ENCODE peak calls at places on chromosomes 2 and 18, in six cellular contexts. One of them, this sample, is unnamed. For H3K79me1 and H3K36me3, the result is how much of the 10 kb centered on the place peaks cover.

GRCh38 chr2:237892478-237892877 is 33.1 kb downstream of the RAMP1 start:
- DNase-seq in mesenchymal stem cell: no peak
- DNase-seq in IMR-90: no peak
- DNase-seq in mesendoderm: no peak
- DNase-seq in H1: no peak
- DNase-seq in trophoblast cell: no peak
- DNase-seq in this sample: no peak

GRCh38 chr2:25159947-25160346 is 8.4 kb downstream of the POMC start:
- DNase-seq in IMR-90: peak
- DNase-seq in trophoblast cell: peak
- DNase-seq in mesendoderm: peak
- DNase-seq in H1: no peak
- DNase-seq in mesenchymal stem cell: peak
- DNase-seq in this sample: no peak

GRCh38 chr18:51229328-51229727 is 31.8 kb upstream of the MEX3C start:
- DNase-seq in trophoblast cell: peak
- DNase-seq in IMR-90: no peak
- DNase-seq in mesenchymal stem cell: no peak
- DNase-seq in H1: no peak
- DNase-seq in mesendoderm: no peak
- DNase-seq in this sample: no peak

GRCh38 chr2:240820607-240821428 is 799 bp upstream of the KIF1A start:
- DNase-seq in mesenchymal stem cell: no peak
- DNase-seq in IMR-90: no peak
- DNase-seq in mesendoderm: peak
- DNase-seq in trophoblast cell: no peak
- DNase-seq in H1: no peak
- DNase-seq in this sample: peak

GRCh38 chr18:52484977-52485376 is 145.0 kb downstream of the DCC start:
- DNase-seq in H1: no peak
- DNase-seq in trophoblast cell: no peak
- DNase-seq in mesendoderm: no peak
- DNase-seq in IMR-90: no peak
- DNase-seq in mesenchymal stem cell: no peak
- DNase-seq in this sample: no peak

GRCh38 chr18:7233398-7233797 is 2.5 kb downstream of the LRRC30 start:
- DNase-seq in H1: no peak
- DNase-seq in mesenchymal stem cell: no peak
- DNase-seq in mesendoderm: no peak
- DNase-seq in trophoblast cell: no peak
- DNase-seq in IMR-90: no peak
- DNase-seq in this sample: no peak

GRCh38 chr2:234795272-234795920 is 156.4 kb upstream of the SH3BP4 start:
- DNase-seq in IMR-90: peak
- DNase-seq in mesenchymal stem cell: peak
- DNase-seq in H1: no peak
- DNase-seq in trophoblast cell: no peak
- DNase-seq in mesendoderm: no peak
- DNase-seq in this sample: no peak

GRCh38 chr18:66344227-66344626 is 259.7 kb downstream of the CDH19 start:
- DNase-seq in trophoblast cell: no peak
- DNase-seq in IMR-90: no peak
- DNase-seq in H1: no peak
- DNase-seq in mesendoderm: no peak
- DNase-seq in mesenchymal stem cell: no peak
- DNase-seq in this sample: no peak

GRCh38 chr18:68426731-68427315 is 288.1 kb downstream of the TMX3 start:
- DNase-seq in H1: no peak
- DNase-seq in trophoblast cell: peak
- DNase-seq in mesendoderm: no peak
- DNase-seq in mesenchymal stem cell: no peak
- DNase-seq in IMR-90: peak
- DNase-seq in this sample: no peak

GRCh38 chr2:64019083-64019974 is at the start of gene VPS54:
- DNase-seq in trophoblast cell: peak
- DNase-seq in mesenchymal stem cell: peak
- DNase-seq in H1: no peak
- DNase-seq in IMR-90: peak
- DNase-seq in mesendoderm: peak
- DNase-seq in this sample: peak

GRCh38 chr2:172552547-172553291 is 3.2 kb upstream of the PDK1 start:
- DNase-seq in mesenchymal stem cell: peak
- DNase-seq in trophoblast cell: peak
- DNase-seq in H1: no peak
- DNase-seq in mesendoderm: no peak
- DNase-seq in IMR-90: peak
- DNase-seq in this sample: no peak

GRCh38 chr2:82811946-82812345 is 1647.1 kb downstream of the SUCLG1 start:
- DNase-seq in trophoblast cell: no peak
- DNase-seq in IMR-90: no peak
- DNase-seq in mesenchymal stem cell: no peak
- DNase-seq in H1: no peak
- DNase-seq in mesendoderm: no peak
- DNase-seq in this sample: no peak

GRCh38 chr2:106165064-106165463 is 29.0 kb downstream of the UXS1 start:
- DNase-seq in mesenchymal stem cell: no peak
- DNase-seq in trophoblast cell: peak
- DNase-seq in H1: peak
- DNase-seq in mesendoderm: peak
- DNase-seq in IMR-90: no peak
- DNase-seq in this sample: peak

GRCh38 chr18:6170604-6171003 is 244.1 kb downstream of the L3MBTL4 start:
- DNase-seq in IMR-90: no peak
- DNase-seq in mesenchymal stem cell: no peak
- DNase-seq in trophoblast cell: no peak
- DNase-seq in mesendoderm: no peak
- DNase-seq in H1: no peak
- DNase-seq in this sample: no peak

GRCh38 chr2:236085647-236086046 is 82.5 kb downstream of the GBX2 start:
- DNase-seq in trophoblast cell: no peak
- DNase-seq in IMR-90: no peak
- DNase-seq in mesendoderm: peak
- DNase-seq in mesenchymal stem cell: no peak
- DNase-seq in H1: no peak
- DNase-seq in this sample: peak

GRCh38 chr2:215503381-215503780 is 67.5 kb upstream of the FN1 start:
- DNase-seq in H1: no peak
- DNase-seq in trophoblast cell: no peak
- DNase-seq in mesenchymal stem cell: no peak
- DNase-seq in IMR-90: no peak
- DNase-seq in mesendoderm: no peak
- DNase-seq in this sample: no peak

GRCh38 chr2:240463274-240463865 is 27.9 kb downstream of the GPC1 start:
- DNase-seq in H1: no peak
- DNase-seq in mesenchymal stem cell: no peak
- DNase-seq in trophoblast cell: no peak
- DNase-seq in IMR-90: no peak
- DNase-seq in mesendoderm: no peak
- DNase-seq in this sample: no peak

GRCh38 chr2:109339519-109339991 is 210.6 kb downstream of the SH3RF3 start:
- DNase-seq in mesendoderm: no peak
- DNase-seq in trophoblast cell: no peak
- DNase-seq in H1: no peak
- DNase-seq in mesenchymal stem cell: peak
- DNase-seq in IMR-90: peak
- DNase-seq in this sample: no peak

GRCh38 chr2:104406273-104406726 is 447.6 kb upstream of the POU3F3 start:
- DNase-seq in mesendoderm: no peak
- DNase-seq in trophoblast cell: no peak
- DNase-seq in H1: no peak
- DNase-seq in mesenchymal stem cell: no peak
- DNase-seq in IMR-90: no peak
- DNase-seq in this sample: no peak

GRCh38 chr2:55051026-55051866 is 995 bp upstream of the RTN4 start:
- DNase-seq in mesendoderm: peak
- DNase-seq in IMR-90: peak
- DNase-seq in H1: peak
- DNase-seq in mesenchymal stem cell: peak
- DNase-seq in trophoblast cell: peak
- DNase-seq in this sample: peak

GRCh38 chr18:58578321-58578720 is 50.6 kb downstream of the ALPK2 start:
- DNase-seq in mesenchymal stem cell: no peak
- DNase-seq in mesendoderm: no peak
- DNase-seq in trophoblast cell: no peak
- DNase-seq in IMR-90: peak
- DNase-seq in H1: no peak
- DNase-seq in this sample: no peak

GRCh38 chr18:58579561-58580047 is 49.3 kb downstream of the ALPK2 start:
- DNase-seq in H1: no peak
- DNase-seq in IMR-90: peak
- DNase-seq in trophoblast cell: peak
- DNase-seq in mesendoderm: peak
- DNase-seq in mesenchymal stem cell: no peak
- DNase-seq in this sample: no peak

GRCh38 chr18:58578835-58579560 is 49.9 kb downstream of the ALPK2 start:
- DNase-seq in mesendoderm: peak
- DNase-seq in H1: no peak
- DNase-seq in trophoblast cell: peak
- DNase-seq in IMR-90: peak
- DNase-seq in mesenchymal stem cell: peak
- DNase-seq in this sample: no peak

GRCh38 chr18:58580078-58580477 is 48.8 kb downstream of the ALPK2 start:
- DNase-seq in IMR-90: peak
- DNase-seq in H1: no peak
- DNase-seq in trophoblast cell: peak
- DNase-seq in mesendoderm: no peak
- DNase-seq in mesenchymal stem cell: peak
- DNase-seq in this sample: no peak

DNA sequence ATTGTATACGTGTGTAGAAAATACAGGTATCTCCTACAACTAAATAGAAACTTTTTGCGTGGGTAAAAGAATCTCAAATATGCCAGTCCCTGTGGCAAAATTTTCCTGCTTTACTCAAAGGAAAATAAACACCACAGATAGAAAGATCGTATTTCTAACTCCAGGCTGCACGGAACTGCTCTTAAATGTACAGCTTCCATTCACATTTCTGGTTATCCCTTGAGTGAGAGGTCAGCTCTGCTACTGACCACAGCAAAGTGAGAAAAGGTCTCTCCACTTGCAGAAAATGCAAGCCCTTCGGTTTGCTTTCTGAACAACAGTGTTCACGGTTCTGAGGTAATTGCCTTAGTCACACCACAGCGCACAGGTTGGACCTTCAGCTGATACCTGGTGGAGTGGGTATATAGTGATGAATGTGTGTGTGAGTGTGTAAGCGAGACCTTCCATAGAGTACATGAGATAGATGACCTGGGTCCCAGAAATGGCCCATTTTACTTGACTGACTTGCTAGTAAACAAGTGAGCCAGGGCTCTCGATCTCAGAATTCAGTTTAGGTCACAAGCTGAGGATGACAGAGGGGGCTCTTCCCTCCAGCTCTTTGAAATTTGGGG is 52.1 kb downstream of the ALPK2 start:
- DNase-seq in IMR-90: peak
- DNase-seq in mesenchymal stem cell: peak
- DNase-seq in H1: no peak
- DNase-seq in trophoblast cell: no peak
- DNase-seq in mesendoderm: no peak
- DNase-seq in this sample: no peak
- H3K4me3 ChIP-seq in IMR-90: peak
- H3K4me3 ChIP-seq in mesenchymal stem cell: no peak
- H3K4me3 ChIP-seq in H1: no peak
- H3K4me3 ChIP-seq in trophoblast cell: no peak
- H3K4me3 ChIP-seq in mesendoderm: no peak
- H3K4me3 ChIP-seq in this sample: peak

GRCh38 chr2:96336104-96336775 is 674 bp downstream of the NCAPH start:
- DNase-seq in mesenchymal stem cell: no peak
- DNase-seq in mesendoderm: no peak
- DNase-seq in trophoblast cell: no peak
- DNase-seq in H1: no peak
- DNase-seq in IMR-90: no peak
- DNase-seq in this sample: no peak

GRCh38 chr2:96336873-96337272 is 1.3 kb downstream of the NCAPH start:
- DNase-seq in IMR-90: no peak
- DNase-seq in H1: no peak
- DNase-seq in mesendoderm: no peak
- DNase-seq in mesenchymal stem cell: no peak
- DNase-seq in trophoblast cell: no peak
- DNase-seq in this sample: no peak

GRCh38 chr2:96329870-96330269 is 4.8 kb downstream of the ITPRIPL1 start:
- DNase-seq in mesendoderm: no peak
- DNase-seq in trophoblast cell: no peak
- DNase-seq in IMR-90: no peak
- DNase-seq in mesenchymal stem cell: no peak
- DNase-seq in H1: no peak
- DNase-seq in this sample: no peak

GRCh38 chr2:96330407-96330806 is 5.2 kb upstream of the NCAPH start:
- DNase-seq in trophoblast cell: no peak
- DNase-seq in H1: no peak
- DNase-seq in mesenchymal stem cell: peak
- DNase-seq in IMR-90: peak
- DNase-seq in mesendoderm: no peak
- DNase-seq in this sample: no peak

DNA sequence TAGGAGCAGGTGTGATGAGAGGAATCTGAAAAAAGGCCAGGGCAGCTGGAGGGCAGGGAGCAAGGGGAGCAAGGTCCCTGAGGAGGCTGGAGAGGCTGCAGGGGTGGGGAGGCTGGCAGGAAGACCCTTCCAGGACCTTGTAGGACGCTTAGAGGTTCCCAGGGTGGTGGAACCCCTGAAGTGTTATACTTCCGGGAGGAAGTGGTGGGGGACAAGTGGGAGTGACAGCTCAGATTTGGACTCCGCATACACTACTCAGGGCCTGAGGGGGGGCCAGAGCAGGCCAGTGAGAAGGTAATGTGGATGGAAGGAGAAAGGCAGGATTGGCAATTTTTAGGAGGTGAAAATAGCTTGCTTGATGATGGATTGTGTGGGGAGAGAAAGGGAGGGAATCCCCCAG is 1.9 kb upstream of the NCAPH start:
- DNase-seq in mesenchymal stem cell: no peak
- DNase-seq in H1: no peak
- DNase-seq in mesendoderm: no peak
- DNase-seq in trophoblast cell: no peak
- DNase-seq in IMR-90: no peak
- DNase-seq in this sample: no peak
- H3K79me1 ChIP-seq in mesenchymal stem cell: under half
- H3K79me1 ChIP-seq in H1: under half
- H3K79me1 ChIP-seq in mesendoderm: under half
- H3K79me1 ChIP-seq in trophoblast cell: under half
- H3K79me1 ChIP-seq in IMR-90: under half
- H3K79me1 ChIP-seq in this sample: under half

DNA sequence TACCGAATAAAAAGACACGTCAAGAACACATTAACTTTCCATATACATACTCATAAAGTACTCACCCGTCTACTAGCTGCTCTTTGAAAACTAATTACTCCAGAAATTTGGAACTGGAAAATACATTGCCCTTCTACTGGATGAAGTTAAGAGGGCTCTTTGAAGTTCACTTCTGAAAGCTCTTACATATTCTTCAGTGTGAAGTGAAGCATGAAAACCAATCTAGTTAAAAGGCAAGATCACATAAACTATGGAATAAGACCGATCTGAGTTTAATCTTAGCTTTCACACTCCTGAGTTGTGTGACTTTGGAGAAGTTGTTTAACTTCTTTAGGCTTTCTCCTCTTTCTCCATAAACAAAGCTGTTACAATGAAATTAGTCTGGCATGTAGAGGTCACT is 38.5 kb downstream of the REV1 start:
- DNase-seq in H1: no peak
- DNase-seq in IMR-90: no peak
- DNase-seq in trophoblast cell: no peak
- DNase-seq in mesendoderm: no peak
- DNase-seq in mesenchymal stem cell: no peak
- DNase-seq in this sample: no peak
- H3K36me3 ChIP-seq in H1: under half
- H3K36me3 ChIP-seq in IMR-90: under half
- H3K36me3 ChIP-seq in trophoblast cell: under half
- H3K36me3 ChIP-seq in mesendoderm: under half
- H3K36me3 ChIP-seq in mesenchymal stem cell: under half
- H3K36me3 ChIP-seq in this sample: half or more

GRCh38 chr2:101991731-101992145 is at the start of gene IL1R2:
- DNase-seq in trophoblast cell: peak
- DNase-seq in H1: no peak
- DNase-seq in IMR-90: no peak
- DNase-seq in mesenchymal stem cell: no peak
- DNase-seq in mesendoderm: no peak
- DNase-seq in this sample: no peak
- H3K4me3 ChIP-seq in trophoblast cell: no peak
- H3K4me3 ChIP-seq in H1: no peak
- H3K4me3 ChIP-seq in IMR-90: no peak
- H3K4me3 ChIP-seq in mesenchymal stem cell: no peak
- H3K4me3 ChIP-seq in mesendoderm: no peak
- H3K4me3 ChIP-seq in this sample: no peak

This sample was measured in neuronal stem cell.